ENCODE peak calls at places on chromosomes 12 and 14, in nine cellular contexts. Q is GM23248, O is OCI-LY7, E is neural progenitor cell, D is PC-3, L is GM23338, S is HCT116, A is MM.1S, U is SK-N-SH. G is an unnamed sample.
A peak's percentile ranks its signal among the peaks of the same experiment; 100 is the strongest.

GRCh38 chr12:19498099-19498498 is 58.8 kb downstream of the AEBP2 start:
- DNase-seq in E (no peak), L (no peak), A (no peak), S (no peak), Q (no peak), U (no peak), D (no peak), O (no peak), G (no peak)

GRCh38 chr12:119704065-119704747 is 36.3 kb downstream of the PRKAB1 start:
- DNase-seq in Q (peak; percentile 66), O (no peak), U (no peak), E (no peak), S (no peak), D (peak; percentile 74), L (no peak), A (no peak), G (no peak)

GRCh38 chr14:100915582-100915981 is 12.1 kb upstream of the RTL1 start:
- DNase-seq in A (no peak), Q (peak; percentile 24), S (no peak), E (no peak), U (no peak), L (no peak), O (no peak), D (no peak), G (no peak)

GRCh38 chr12:131229426-131230339 is 276.0 kb downstream of the ADGRD1 start:
- DNase-seq in O (no peak), S (no peak), U (peak; percentile 92), L (peak; percentile 74), A (no peak), D (no peak), Q (no peak), E (peak; percentile 56), G (peak; percentile 44)

GRCh38 chr12:63905523-63905922 is 61.0 kb downstream of the SRGAP1 start:
- DNase-seq in S (no peak), O (no peak), A (no peak), L (no peak), E (no peak), U (no peak), D (peak; percentile 55), Q (no peak), G (no peak)

GRCh38 chr12:113162102-113163029 is 12.8 kb downstream of the CFAP73 start:
- DNase-seq in D (peak; percentile 49), A (no peak), E (peak; percentile 70), U (peak; percentile 79), O (peak; percentile 56), Q (peak; percentile 28), L (peak; percentile 54), S (no peak), G (no peak)

GRCh38 chr12:58412466-58412865 is 471.1 kb downstream of the ATP23 start:
- DNase-seq in A (no peak), Q (peak; percentile 10), U (no peak), S (no peak), E (no peak), D (no peak), O (no peak), L (no peak), G (peak; percentile 30)

GRCh38 chr14:54667026-54667744 is 100.3 kb downstream of the SAMD4A start:
- DNase-seq in Q (no peak), D (no peak), A (no peak), L (no peak), U (no peak), S (no peak), O (no peak), E (no peak), G (no peak)

GRCh38 chr12:32273063-32273521 is 126.3 kb upstream of the FGD4 start:
- DNase-seq in L (no peak), S (no peak), D (peak; percentile 86), A (peak; percentile 74), O (peak; percentile 76), Q (peak; percentile 10), E (no peak), U (no peak), G (no peak)

GRCh38 chr14:67428501-67429031 is 16.6 kb upstream of the PLEK2 start:
- DNase-seq in Q (peak; percentile 84), D (peak; percentile 76), A (no peak), E (no peak), U (no peak), O (no peak), L (no peak), S (no peak), G (peak; percentile 74)

GRCh38 chr12:21975293-21975692 is 34.1 kb upstream of the ABCC9 start:
- DNase-seq in U (no peak), E (no peak), Q (no peak), A (no peak), D (no peak), O (no peak), S (no peak), L (no peak), G (no peak)

DNA sequence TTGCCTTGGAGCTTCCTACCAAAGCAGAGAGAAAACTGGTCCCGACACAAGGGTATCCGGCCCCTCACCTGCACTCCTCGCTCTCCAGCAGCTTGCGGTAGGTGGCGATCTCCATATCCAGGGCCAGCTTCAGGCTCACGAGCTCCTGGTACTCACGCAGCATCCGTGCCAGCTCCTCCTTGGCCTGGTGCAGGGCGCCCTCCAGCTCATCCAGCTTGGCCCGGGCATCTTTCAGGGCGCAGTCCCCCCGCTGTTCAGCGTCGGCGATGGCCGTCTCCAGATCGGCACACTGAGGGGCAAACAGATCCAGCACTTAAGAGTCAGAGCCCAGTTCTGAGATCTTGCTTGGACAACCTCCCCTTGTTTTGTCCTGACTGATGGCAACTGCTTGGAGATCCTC is 13.7 kb downstream of the KRT72 start:
- DNase-seq in U (no peak), S (no peak), A (no peak), D (no peak), O (no peak), Q (no peak), E (no peak), L (peak; percentile 56), G (no peak)
- TF ChIP-seq EZH2phosphoT487 in U (no peak), S (no peak), A (no peak), D (no peak), O (no peak), Q (no peak), E (no peak), L (no peak), G (no peak)

GRCh38 chr12:7666595-7666994 is 887 bp upstream of the APOBEC1 start:
- DNase-seq in U (no peak), E (no peak), A (no peak), L (no peak), O (no peak), D (no peak), S (no peak), Q (no peak), G (peak; percentile 68)

GRCh38 chr12:7661741-7662140 is 4.0 kb downstream of the APOBEC1 start:
- DNase-seq in S (no peak), L (no peak), O (no peak), U (no peak), A (no peak), E (peak; percentile 32), Q (no peak), D (no peak), G (no peak)

GRCh38 chr12:7667025-7667575 is 1.4 kb upstream of the APOBEC1 start:
- DNase-seq in E (no peak), U (no peak), S (peak; percentile 19), Q (peak; percentile 47), A (peak; percentile 48), D (peak; percentile 15), O (peak; percentile 42), L (peak; percentile 82), G (no peak)
- TF ChIP-seq EZH2phosphoT487 in E (no peak), U (no peak), S (no peak), Q (no peak), A (no peak), D (no peak), O (no peak), L (no peak), G (no peak)

DNA sequence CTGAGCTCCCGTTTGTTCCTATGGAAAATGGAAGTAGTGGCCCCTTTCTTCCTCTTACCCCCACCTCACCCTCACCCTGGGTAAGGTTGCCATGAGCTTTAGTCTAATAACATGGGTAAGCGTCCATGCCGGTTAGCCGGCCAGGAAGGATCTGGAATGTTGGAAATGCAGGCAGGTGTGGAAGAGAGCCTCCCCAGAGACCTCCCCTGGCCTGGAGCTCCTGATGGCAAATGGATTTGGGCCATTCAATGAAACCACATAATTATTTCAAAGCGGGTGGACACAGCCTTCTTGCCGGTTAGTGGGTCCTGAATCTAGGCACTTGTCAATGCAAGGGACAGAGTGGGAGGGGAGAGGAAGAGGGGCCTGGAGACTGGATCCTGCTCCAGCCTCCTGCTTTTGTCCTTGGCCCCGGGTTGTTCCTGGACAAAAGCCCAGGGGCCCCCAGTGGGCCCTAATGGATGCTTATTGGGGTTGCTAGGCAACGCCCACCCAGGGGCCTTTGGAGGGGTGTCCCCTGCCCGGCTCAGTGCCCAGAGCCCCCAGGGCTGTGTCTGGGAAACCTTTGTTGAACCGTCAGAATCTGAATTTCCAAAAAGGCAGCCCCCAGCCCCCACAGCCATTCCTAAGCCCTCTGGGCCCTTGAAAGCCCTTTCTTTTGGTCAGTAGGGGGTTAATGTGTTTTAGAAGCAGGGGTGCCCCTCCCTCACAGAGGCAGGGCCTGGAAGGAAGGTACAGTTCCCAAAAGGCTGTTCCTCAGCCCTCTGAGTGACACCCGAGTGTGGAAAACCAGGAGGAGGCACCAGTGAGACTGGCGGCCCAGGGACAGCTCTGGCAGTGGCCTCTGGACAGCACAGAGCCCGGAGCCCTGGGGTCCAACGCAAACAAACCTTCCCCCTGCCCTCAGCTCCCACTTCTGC is 19.0 kb downstream of the HHIPL1 start:
- DNase-seq in L (peak; percentile 81), S (no peak), U (no peak), A (no peak), D (no peak), Q (no peak), O (peak; percentile 39), E (peak; percentile 89), G (no peak)
- TF ChIP-seq EZH2phosphoT487 in L (no peak), S (no peak), U (no peak), A (no peak), D (no peak), Q (no peak), O (no peak), E (no peak), G (no peak)

DNA sequence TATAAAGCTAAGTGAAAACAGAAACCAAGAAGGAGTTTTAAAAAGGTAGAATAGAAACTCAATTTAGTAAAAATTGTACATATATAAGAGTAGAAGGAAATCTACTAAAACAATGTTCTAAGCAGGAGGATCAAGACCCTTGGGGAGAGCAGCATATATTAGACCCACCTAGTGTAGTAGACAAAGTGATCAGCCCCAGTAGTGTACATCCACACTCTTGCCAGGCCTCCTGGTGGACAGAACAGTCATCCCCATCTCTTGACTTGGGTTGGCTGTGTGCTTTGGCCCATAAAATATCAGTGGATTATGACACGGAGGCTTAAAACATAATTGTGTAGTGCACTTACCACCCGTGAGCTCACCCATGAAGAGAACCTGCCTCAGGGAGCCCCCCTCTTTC is 10.9 kb upstream of the OTUB2 start:
- DNase-seq in U (no peak), Q (no peak), E (no peak), S (no peak), D (no peak), O (no peak), A (no peak), L (no peak), G (no peak)
- TF ChIP-seq EZH2phosphoT487 in U (no peak), Q (no peak), E (no peak), S (no peak), D (no peak), O (no peak), A (no peak), L (no peak), G (no peak)

G was measured in hepatocyte.